ENCODE peak calls at places on chromosomes 6 and 20, in four cellular contexts. M is SK-N-SH, G is HepG2, N is GM12878. H is an unnamed sample.

GRCh38 chr6:11601776-11602605 is 64.4 kb downstream of the TMEM170B start:
- DNase-seq in M (no peak), G (no peak), N (no peak), H (no peak)

GRCh38 chr6:69732640-69733039 is 64.2 kb downstream of the LMBRD1 start:
- DNase-seq in M (no peak), G (no peak), N (peak), H (no peak)

GRCh38 chr20:46674253-46675083 is 14.8 kb downstream of the TP53RK start:
- DNase-seq in M (no peak), G (peak), N (no peak), H (no peak)

GRCh38 chr6:72084992-72085569 is 198.7 kb downstream of the RIMS1 start:
- DNase-seq in M (no peak), G (no peak), N (no peak), H (no peak)

GRCh38 chr6:4774715-4775590 is 1.3 kb upstream of the CDYL start:
- DNase-seq in M (peak), G (no peak), N (no peak), H (no peak)

GRCh38 chr20:34302723-34303528 is at the start of gene AHCY:
- DNase-seq in M (peak), G (peak), N (peak), H (peak)

GRCh38 chr6:78942451-78942850 is 75.1 kb downstream of the IRAK1BP1 start:
- DNase-seq in M (no peak), G (no peak), N (no peak), H (no peak)

GRCh38 chr20:2212457-2213005 is 83.3 kb upstream of the TGM3 start:
- DNase-seq in M (no peak), G (no peak), N (no peak), H (no peak)

GRCh38 chr6:32588156-32588555 is 1.5 kb downstream of the HLA-DRB1 start:
- DNase-seq in M (no peak), G (no peak), N (no peak), H (no peak)

GRCh38 chr6:143034689-143035334 is 25.9 kb upstream of the AIG1 start:
- DNase-seq in M (no peak), G (peak), N (no peak), H (no peak)

GRCh38 chr20:62837790-62838458 is 21.1 kb downstream of the COL9A3 start:
- DNase-seq in M (peak), G (peak), N (no peak), H (no peak)
- TF ChIP-seq JUND in M (no peak), G (no peak), N (no peak), H (no peak)

DNA sequence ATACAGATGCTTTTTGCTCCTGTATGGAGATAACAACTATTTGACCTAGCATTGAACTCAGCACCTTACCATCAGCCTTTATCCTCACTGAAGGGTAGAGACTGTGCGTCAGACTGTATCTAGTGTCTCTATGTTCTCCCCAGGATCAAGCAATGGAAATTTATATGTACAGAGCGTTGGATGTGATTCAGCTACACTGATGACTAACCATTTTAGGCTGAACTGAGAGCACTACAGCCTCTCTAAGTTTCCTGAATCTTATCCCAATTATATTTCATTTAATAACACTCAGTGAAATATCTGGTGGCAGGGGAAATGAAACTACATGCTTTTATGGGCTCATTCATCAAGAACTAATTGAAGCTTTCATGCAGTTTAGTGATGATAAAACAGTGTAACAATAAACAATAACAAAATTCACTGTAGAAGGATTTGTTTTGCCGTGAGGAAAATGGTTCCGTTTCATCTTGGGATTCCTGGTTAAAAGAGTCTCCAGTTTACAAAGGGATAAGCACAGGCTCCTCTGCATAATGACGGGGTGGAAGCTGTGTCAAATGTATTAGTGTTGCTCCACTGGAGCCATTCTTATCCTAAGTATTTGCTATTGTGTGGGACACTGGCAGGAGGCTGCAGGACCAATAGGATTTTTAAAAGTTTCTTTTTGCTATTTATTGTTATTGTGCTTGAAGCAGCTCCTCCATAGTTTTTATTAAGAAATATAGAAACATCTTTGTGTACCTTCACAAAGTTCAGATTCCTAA is 567.6 kb upstream of the MMS22L start:
- DNase-seq in M (no peak), G (no peak), N (no peak), H (no peak)
- TF ChIP-seq JUND in M (peak), G (no peak), N (no peak), H (no peak)

DNA sequence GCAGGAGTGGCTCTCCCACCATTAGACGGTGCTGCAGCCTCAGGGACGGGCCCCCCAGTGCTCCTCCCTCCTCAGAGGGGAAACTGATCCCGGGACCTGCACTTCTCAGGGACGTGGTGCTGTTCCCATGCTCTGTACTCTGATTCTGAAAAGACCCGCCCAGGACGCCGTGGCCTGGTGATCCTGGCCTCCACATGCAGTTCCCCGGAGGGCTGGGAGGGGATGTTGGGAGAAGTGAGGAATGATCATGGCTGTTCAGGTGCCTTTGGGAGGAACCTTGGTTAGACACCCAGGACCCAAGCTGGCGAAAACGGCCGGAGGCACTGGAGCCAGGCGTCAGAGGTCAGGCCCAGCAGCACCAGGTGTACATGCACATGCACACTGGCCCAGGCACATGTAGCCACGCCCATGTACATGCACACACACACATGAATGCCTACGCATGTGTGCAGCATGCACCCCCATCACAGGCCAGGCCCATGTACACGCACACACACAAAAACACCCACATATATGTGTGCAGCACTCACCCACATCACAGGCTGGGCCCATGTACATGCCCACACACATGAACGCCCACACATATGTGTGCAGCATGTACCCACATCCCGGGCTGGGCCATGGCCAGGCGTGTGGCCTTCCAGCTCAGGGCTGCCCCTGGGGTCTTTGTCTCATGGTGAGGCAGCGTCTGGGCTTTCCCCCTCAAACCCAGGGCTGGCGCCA is 52.6 kb upstream of the DACT2 start:
- DNase-seq in M (no peak), G (no peak), N (no peak), H (no peak)
- TF ChIP-seq JUND in M (no peak), G (no peak), N (no peak), H (no peak)

GRCh38 chr20:15446373-15446772 is 1109.0 kb upstream of the FLRT3 start:
- DNase-seq in M (no peak), G (no peak), N (no peak), H (no peak)
- TF ChIP-seq JUND in M (no peak), G (no peak), N (no peak), H (no peak)

DNA sequence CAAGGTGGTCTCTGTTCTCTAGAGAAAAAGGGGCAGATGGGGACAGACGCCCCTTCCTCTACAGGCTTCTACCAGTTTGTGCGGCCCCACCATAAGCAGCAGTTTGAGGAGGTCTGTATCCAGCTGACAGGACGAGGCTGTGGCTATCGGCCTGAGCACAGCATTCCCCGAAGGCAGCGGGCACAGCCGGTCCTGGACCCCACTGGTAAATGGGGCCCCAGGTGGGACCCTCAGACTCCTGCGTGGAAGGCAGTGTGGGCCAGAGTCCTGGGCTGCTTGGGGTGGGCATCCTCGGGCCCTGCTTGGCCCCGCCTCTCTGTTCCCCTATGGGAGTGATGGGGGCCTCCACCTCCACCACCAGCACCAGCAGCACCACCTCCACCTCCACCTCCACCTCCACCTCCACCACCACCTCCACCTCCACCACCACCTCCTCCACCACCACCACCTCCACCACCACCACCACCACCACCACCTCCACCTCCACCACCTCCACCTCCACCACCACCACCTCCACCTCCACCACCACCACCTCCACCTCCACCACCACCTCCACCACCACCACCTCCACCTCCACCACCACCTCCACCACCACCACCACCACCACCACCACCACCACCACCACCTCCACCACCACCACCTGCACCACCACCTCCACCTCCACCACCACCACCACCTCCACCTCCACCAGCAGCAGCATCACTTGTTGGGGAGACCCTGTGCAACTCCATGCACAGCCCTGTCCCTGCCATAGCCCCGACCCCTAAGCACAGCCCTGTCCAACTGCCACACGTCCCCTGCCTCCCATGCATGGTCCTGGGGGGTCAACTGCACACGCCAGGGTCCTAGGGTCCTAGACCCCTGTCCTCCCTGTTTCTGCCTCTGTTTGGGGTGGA is 3.1 kb upstream of the TNFRSF6B start:
- DNase-seq in M (no peak), G (no peak), N (no peak), H (no peak)
- TF ChIP-seq JUND in M (no peak), G (no peak), N (no peak), H (no peak)

GRCh38 chr6:135295085-135295484 is 114.0 kb downstream of the MYB start:
- DNase-seq in M (no peak), G (no peak), N (no peak), H (no peak)

GRCh38 chr6:135296715-135297114 is 115.6 kb downstream of the MYB start:
- DNase-seq in M (no peak), G (no peak), N (no peak), H (no peak)

GRCh38 chr6:135286962-135287525 is 105.9 kb downstream of the MYB start:
- DNase-seq in M (no peak), G (no peak), N (no peak), H (no peak)

GRCh38 chr6:135289816-135290215 is 108.7 kb downstream of the MYB start:
- DNase-seq in M (no peak), G (no peak), N (no peak), H (no peak)

GRCh38 chr6:135291288-135292116 is 110.4 kb downstream of the MYB start:
- DNase-seq in M (no peak), G (peak), N (no peak), H (no peak)
- TF ChIP-seq JUND in M (peak), G (no peak), N (no peak), H (no peak)

GRCh38 chr6:254011-254410 is 38.3 kb upstream of the DUSP22 start:
- DNase-seq in M (no peak), G (no peak), N (no peak), H (no peak)
- TF ChIP-seq JUND in M (no peak), G (no peak), N (no peak), H (no peak)

H was measured in T47D.